ENCODE peak calls at places on chromosome 10, in six cellular contexts. One of them, this sample, is unnamed.

GRCh38 chr10:50512214-50512595 is 111.6 kb downstream of the SGMS1 start:
- DNase-seq in H7: no peak
- DNase-seq in AG10803: no peak
- DNase-seq in NCI-H345: no peak
- DNase-seq in activated T-cell treated with anti-CD3 and anti-CD28 coated beads, Interleukin-2, amount 50 U/mL, for 72 hours: no peak
- DNase-seq in HT1080: no peak
- DNase-seq in this sample: peak

GRCh38 chr10:123651421-123652047 is 14.6 kb upstream of the GPR26 start:
- DNase-seq in H7: no peak
- DNase-seq in AG10803: no peak
- DNase-seq in NCI-H345: no peak
- DNase-seq in activated T-cell treated with anti-CD3 and anti-CD28 coated beads, Interleukin-2, amount 50 U/mL, for 72 hours: no peak
- DNase-seq in HT1080: no peak
- DNase-seq in this sample: no peak

GRCh38 chr10:50504389-50504788 is 119.4 kb downstream of the SGMS1 start:
- DNase-seq in H7: no peak
- DNase-seq in AG10803: no peak
- DNase-seq in NCI-H345: no peak
- DNase-seq in activated T-cell treated with anti-CD3 and anti-CD28 coated beads, Interleukin-2, amount 50 U/mL, for 72 hours: no peak
- DNase-seq in HT1080: no peak
- DNase-seq in this sample: no peak

GRCh38 chr10:83190614-83191013 is 948.7 kb upstream of the GHITM start:
- DNase-seq in H7: no peak
- DNase-seq in AG10803: no peak
- DNase-seq in NCI-H345: no peak
- DNase-seq in activated T-cell treated with anti-CD3 and anti-CD28 coated beads, Interleukin-2, amount 50 U/mL, for 72 hours: no peak
- DNase-seq in HT1080: no peak
- DNase-seq in this sample: no peak

GRCh38 chr10:24721254-24722106 is 2.2 kb downstream of the ARHGAP21 start:
- DNase-seq in H7: peak
- DNase-seq in AG10803: peak
- DNase-seq in NCI-H345: no peak
- DNase-seq in activated T-cell treated with anti-CD3 and anti-CD28 coated beads, Interleukin-2, amount 50 U/mL, for 72 hours: no peak
- DNase-seq in HT1080: peak
- DNase-seq in this sample: peak

GRCh38 chr10:116271593-116272496 is 1.2 kb downstream of the GFRA1 start:
- DNase-seq in H7: peak
- DNase-seq in AG10803: no peak
- DNase-seq in NCI-H345: no peak
- DNase-seq in activated T-cell treated with anti-CD3 and anti-CD28 coated beads, Interleukin-2, amount 50 U/mL, for 72 hours: no peak
- DNase-seq in HT1080: no peak
- DNase-seq in this sample: peak

GRCh38 chr10:91194497-91195179 is 25.8 kb upstream of the PCGF5 start:
- DNase-seq in H7: no peak
- DNase-seq in AG10803: peak
- DNase-seq in NCI-H345: no peak
- DNase-seq in activated T-cell treated with anti-CD3 and anti-CD28 coated beads, Interleukin-2, amount 50 U/mL, for 72 hours: peak
- DNase-seq in HT1080: peak
- DNase-seq in this sample: peak

GRCh38 chr10:17652585-17652984 is 8.6 kb downstream of the STAM start:
- DNase-seq in H7: no peak
- DNase-seq in AG10803: no peak
- DNase-seq in NCI-H345: no peak
- DNase-seq in activated T-cell treated with anti-CD3 and anti-CD28 coated beads, Interleukin-2, amount 50 U/mL, for 72 hours: no peak
- DNase-seq in HT1080: no peak
- DNase-seq in this sample: peak

GRCh38 chr10:129774736-129775401 is 189.2 kb downstream of the EBF3 start:
- DNase-seq in H7: no peak
- DNase-seq in AG10803: no peak
- DNase-seq in NCI-H345: no peak
- DNase-seq in activated T-cell treated with anti-CD3 and anti-CD28 coated beads, Interleukin-2, amount 50 U/mL, for 72 hours: no peak
- DNase-seq in HT1080: no peak
- DNase-seq in this sample: no peak

GRCh38 chr10:71255817-71256660 is 43.7 kb downstream of the UNC5B start:
- DNase-seq in H7: no peak
- DNase-seq in AG10803: peak
- DNase-seq in NCI-H345: peak
- DNase-seq in activated T-cell treated with anti-CD3 and anti-CD28 coated beads, Interleukin-2, amount 50 U/mL, for 72 hours: no peak
- DNase-seq in HT1080: peak
- DNase-seq in this sample: peak

GRCh38 chr10:99976886-99977391 is 32.8 kb downstream of the DNMBP start:
- DNase-seq in H7: no peak
- DNase-seq in AG10803: peak
- DNase-seq in NCI-H345: no peak
- DNase-seq in activated T-cell treated with anti-CD3 and anti-CD28 coated beads, Interleukin-2, amount 50 U/mL, for 72 hours: no peak
- DNase-seq in HT1080: peak
- DNase-seq in this sample: peak

GRCh38 chr10:71696635-71697326 is 22.8 kb downstream of the C10orf105 start:
- DNase-seq in H7: peak
- DNase-seq in AG10803: no peak
- DNase-seq in NCI-H345: peak
- DNase-seq in activated T-cell treated with anti-CD3 and anti-CD28 coated beads, Interleukin-2, amount 50 U/mL, for 72 hours: peak
- DNase-seq in HT1080: peak
- DNase-seq in this sample: peak

GRCh38 chr10:77359287-77359691 is 278.3 kb downstream of the KCNMA1 start:
- DNase-seq in H7: no peak
- DNase-seq in AG10803: no peak
- DNase-seq in NCI-H345: no peak
- DNase-seq in activated T-cell treated with anti-CD3 and anti-CD28 coated beads, Interleukin-2, amount 50 U/mL, for 72 hours: no peak
- DNase-seq in HT1080: no peak
- DNase-seq in this sample: no peak

This sample was measured in EH.